ENCODE peak calls at places on chromosomes 6 and 20, in nine cellular contexts. X, Z, L, D, E, J, V, M and Y are unnamed samples.

GRCh38 chr6:7154341-7155139 is 46.8 kb downstream of the RREB1 start:
- DNase-seq in Z (no peak), V (no peak), X (no peak), L (no peak), D (no peak), J (no peak), M (peak; percentile 17), E (no peak), Y (no peak)

GRCh38 chr6:118298476-118298875 is 249.6 kb upstream of the PLN start:
- DNase-seq in Z (no peak), M (no peak), D (no peak), E (no peak), J (peak; percentile 54), L (no peak), X (no peak), V (no peak), Y (no peak)

GRCh38 chr20:63548542-63548941 is 993 bp upstream of the SRMS start:
- DNase-seq in M (no peak), Z (no peak), V (no peak), L (no peak), J (no peak), D (no peak), X (no peak), E (no peak), Y (no peak)

GRCh38 chr6:41027799-41028617 is 11.0 kb downstream of the UNC5CL start:
- DNase-seq in X (peak; percentile 96), L (no peak), M (peak; percentile 90), V (peak; percentile 82), Z (peak; percentile 79), D (peak; percentile 87), E (peak; percentile 86), J (peak; percentile 44), Y (no peak)

GRCh38 chr6:56742122-56742791 is 99.6 kb upstream of the DST start:
- DNase-seq in D (no peak), M (no peak), X (no peak), E (no peak), V (no peak), Z (no peak), L (no peak), J (peak; percentile 43), Y (no peak)

GRCh38 chr6:89984926-89985743 is 90.9 kb downstream of the GJA10 start:
- DNase-seq in L (no peak), Z (peak; percentile 46), X (peak; percentile 83), V (no peak), J (peak; percentile 76), M (peak; percentile 41), E (no peak), D (no peak), Y (no peak)

GRCh38 chr20:2558581-2559301 is 22.4 kb downstream of the TMC2 start:
- DNase-seq in X (no peak), J (no peak), E (no peak), M (no peak), Z (no peak), D (peak; percentile 39), L (no peak), V (no peak), Y (no peak)

GRCh38 chr6:40889137-40889832 is 149.7 kb downstream of the UNC5CL start:
- DNase-seq in J (no peak), E (no peak), M (no peak), D (no peak), V (no peak), Z (no peak), X (no peak), L (no peak), Y (no peak)

GRCh38 chr6:105780146-105780860 is 305.8 kb upstream of the PRDM1 start:
- DNase-seq in X (no peak), M (no peak), Z (peak; percentile 74), J (peak; percentile 73), V (no peak), E (no peak), D (no peak), L (no peak), Y (no peak)

GRCh38 chr6:4607026-4607704 is 169.0 kb upstream of the CDYL start:
- DNase-seq in L (no peak), V (no peak), Z (no peak), J (peak; percentile 89), E (peak; percentile 44), M (peak; percentile 54), X (no peak), D (peak; percentile 92), Y (peak; percentile 93)

GRCh38 chr20:37571033-37571432 is 43.4 kb upstream of the BLCAP start:
- DNase-seq in M (no peak), E (no peak), V (no peak), D (no peak), Z (no peak), L (no peak), J (no peak), X (no peak), Y (no peak)

GRCh38 chr6:6564154-6564553 is 24.4 kb upstream of the LY86 start:
- DNase-seq in Z (no peak), V (no peak), J (no peak), D (no peak), M (no peak), E (no peak), X (no peak), L (no peak), Y (no peak)

GRCh38 chr20:62792182-62792939 is 3.9 kb upstream of the MRGBP start:
- DNase-seq in J (peak; percentile 77), M (no peak), X (no peak), L (no peak), E (no peak), V (no peak), D (no peak), Z (no peak), Y (no peak)

GRCh38 chr20:33649201-33649631 is 12.9 kb upstream of the C20orf144 start:
- DNase-seq in X (peak; percentile 68), Z (peak; percentile 83), D (peak; percentile 91), J (no peak), M (no peak), L (no peak), E (no peak), V (no peak), Y (no peak)

GRCh38 chr6:136526196-136526930 is 23.9 kb downstream of the MAP7 start:
- DNase-seq in D (peak; percentile 51), V (peak; percentile 46), E (no peak), M (peak; percentile 27), J (peak; percentile 63), L (no peak), Z (no peak), X (peak; percentile 83), Y (no peak)

GRCh38 chr6:170091000-170091638 is 199.8 kb downstream of the DLL1 start:
- DNase-seq in E (no peak), V (peak; percentile 12), J (no peak), Z (peak; percentile 3), X (peak; percentile 69), L (no peak), M (peak; percentile 5), D (no peak), Y (no peak)

GRCh38 chr20:45011108-45011526 is 44.8 kb downstream of the STK4 start:
- DNase-seq in J (peak; percentile 80), D (peak; percentile 38), E (peak; percentile 92), L (no peak), M (peak; percentile 57), V (peak; percentile 67), X (no peak), Z (peak; percentile 22), Y (no peak)

GRCh38 chr6:94065707-94066337 is 646.5 kb upstream of the EPHA7 start:
- DNase-seq in D (no peak), M (no peak), L (no peak), E (no peak), X (no peak), Z (no peak), J (no peak), V (no peak), Y (no peak)

GRCh38 chr6:99270852-99271251 is 78.6 kb downstream of the FAXC start:
- DNase-seq in D (no peak), X (no peak), L (no peak), E (no peak), V (no peak), J (no peak), Z (no peak), M (no peak), Y (no peak)

GRCh38 chr6:145704153-145704781 is 31.1 kb downstream of the EPM2A start:
- DNase-seq in D (no peak), Z (no peak), J (peak; percentile 38), E (no peak), X (no peak), V (no peak), M (no peak), L (no peak), Y (no peak)

GRCh38 chr20:64065973-64066341 is 3.0 kb downstream of the TCEA2 start:
- DNase-seq in D (no peak), Z (no peak), J (peak; percentile 78), E (no peak), L (no peak), M (no peak), V (no peak), X (no peak), Y (peak; percentile 49)

GRCh38 chr6:39840781-39841180 is 48.6 kb downstream of the DAAM2 start:
- DNase-seq in X (no peak), M (no peak), E (no peak), V (no peak), Z (no peak), J (no peak), D (no peak), L (no peak), Y (no peak)

DNA sequence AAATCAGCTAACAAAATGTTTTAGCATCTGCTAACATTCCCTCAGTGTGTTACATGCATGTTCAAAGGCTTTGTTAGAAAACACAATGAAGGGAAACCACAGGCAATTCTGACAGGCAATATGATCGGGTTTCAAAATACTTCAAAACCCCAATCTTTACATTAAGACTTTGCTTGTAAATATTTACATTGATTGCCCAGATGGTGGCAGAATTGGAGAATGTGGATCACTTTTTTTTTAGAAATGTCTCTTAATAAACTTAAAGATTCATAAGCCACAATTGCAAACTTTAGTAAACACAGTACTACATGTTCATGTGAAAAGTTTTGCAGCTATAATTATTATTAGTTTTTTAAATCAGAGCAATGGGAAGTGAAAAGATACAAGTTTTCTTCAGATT is 928.5 kb upstream of the FLRT3 start:
- DNase-seq in X (no peak), J (no peak), L (no peak), D (no peak), V (no peak), E (no peak), Z (no peak), M (no peak), Y (no peak)
- TF ChIP-seq CTCF in X (no peak), J (no peak), L (no peak), D (no peak), V (no peak), E (no peak), Z (no peak), M (no peak), Y (no peak)

GRCh38 chr6:121505284-121505683 is 69.8 kb downstream of the GJA1 start:
- DNase-seq in E (no peak), Z (no peak), L (no peak), J (no peak), X (no peak), V (no peak), D (no peak), M (no peak), Y (no peak)
- H3K4me3 ChIP-seq in E (no peak overlapping the region), Z (no peak overlapping the region), L (no peak overlapping the region), J (no peak overlapping the region), X (no peak overlapping the region), V (no peak overlapping the region), D (no peak overlapping the region), M (no peak overlapping the region), Y (no peak overlapping the region)

GRCh38 chr6:37170273-37171140 is 555 bp downstream of the PIM1 start:
- DNase-seq in D (peak; percentile 66), V (peak; percentile 47), J (peak; percentile 28), X (no peak), M (peak; percentile 50), E (no peak), L (no peak), Z (peak; percentile 71), Y (no peak)
- TF ChIP-seq CTCF in D (peak; percentile 24), V (peak; percentile 41), J (peak; percentile 25), X (no peak), M (peak; percentile 57), E (peak; percentile 32), L (no peak), Z (peak; percentile 34), Y (peak; percentile 4)

GRCh38 chr6:157236040-157236725 is 87.1 kb downstream of the TMEM242 start:
- DNase-seq in V (no peak), J (no peak), L (no peak), M (no peak), D (peak; percentile 21), Z (no peak), X (peak; percentile 80), E (no peak), Y (no peak)
- H3K4me3 ChIP-seq in V (peak overlapping the region; percentile 62), J (peak overlapping the region; percentile 40), L (peak overlapping the region; percentile 57), M (peak overlapping the region; percentile 55), D (peak overlapping the region; percentile 29), Z (peak overlapping the region; percentile 59), X (peak overlapping the region; percentile 42), E (peak overlapping the region; percentile 20), Y (peak overlapping the region; percentile 46)